ENCODE peak calls at places on chromosomes 3 and 15, in seven cellular contexts. Q is effector memory CD8-positive, alpha-beta T cell; O is central memory CD4-positive, alpha-beta T cell; R is HTR-8/SVneo; N is lower leg skin; W is kidney glomerular epithelial cell; T is stimulated activated CD4-positive, alpha-beta T cell treated with anti-CD3 and anti-CD28 coated beads, Interleukin-2, amount 100 ng/mL, for 24 hours. H is an unnamed sample.

GRCh38 chr3:144324061-144324460 is 352.4 kb downstream of the DIPK2A start:
- DNase-seq in Q (no peak), O (no peak), R (no peak), N (no peak), W (no peak), T (no peak), H (no peak)

GRCh38 chr3:107598926-107599754 is 76.4 kb downstream of the BBX start:
- DNase-seq in Q (peak; percentile 31), O (peak; percentile 37), R (peak; percentile 20), N (no peak), W (peak; percentile 86), T (peak; percentile 40), H (peak; percentile 52)

GRCh38 chr3:172376402-172376801 is 71.9 kb downstream of the GHSR start:
- DNase-seq in Q (no peak), O (no peak), R (no peak), N (no peak), W (no peak), T (no peak), H (no peak)

GRCh38 chr15:57003418-57003817 is 85.0 kb downstream of the TCF12 start:
- DNase-seq in Q (no peak), O (no peak), R (peak; percentile 7), N (no peak), W (peak; percentile 21), T (no peak), H (no peak)

GRCh38 chr3:134312072-134312872 is 61.6 kb upstream of the RYK start:
- DNase-seq in Q (peak; percentile 7), O (no peak), R (no peak), N (peak; percentile 91), W (peak; percentile 71), T (peak; percentile 18), H (no peak)

GRCh38 chr15:81427176-81427575 is 53.2 kb upstream of the TMC3 start:
- DNase-seq in Q (no peak), O (no peak), R (no peak), N (no peak), W (no peak), T (no peak), H (no peak)

GRCh38 chr3:120438971-120439370 is 11.8 kb downstream of the FSTL1 start:
- DNase-seq in Q (no peak), O (no peak), R (no peak), N (peak; percentile 82), W (peak; percentile 89), T (no peak), H (no peak)

GRCh38 chr3:57555316-57555715 is 758 bp upstream of the PDE12 start:
- DNase-seq in Q (no peak), O (no peak), R (no peak), N (peak; percentile 74), W (no peak), T (peak; percentile 11), H (no peak)

GRCh38 chr3:99700637-99701268 is 62.4 kb downstream of the COL8A1 start:
- DNase-seq in Q (no peak), O (no peak), R (no peak), N (no peak), W (no peak), T (no peak), H (no peak)

GRCh38 chr3:49805884-49806701 is 3.0 kb downstream of the INKA1 start:
- DNase-seq in Q (no peak), O (no peak), R (no peak), N (no peak), W (no peak), T (no peak), H (no peak)

GRCh38 chr3:16338999-16339398 is 74.0 kb downstream of the OXNAD1 start:
- DNase-seq in Q (peak; percentile 15), O (no peak), R (peak; percentile 20), N (no peak), W (peak; percentile 73), T (no peak), H (peak; percentile 75)

GRCh38 chr15:65212097-65212496 is 824 bp upstream of the CILP start:
- DNase-seq in Q (no peak), O (peak; percentile 9), R (no peak), N (no peak), W (no peak), T (peak; percentile 47), H (no peak)

GRCh38 chr15:91142097-91142744 is 42.2 kb downstream of the SV2B start:
- DNase-seq in Q (no peak), O (no peak), R (no peak), N (peak; percentile 3), W (peak; percentile 17), T (no peak), H (no peak)

GRCh38 chr3:140736863-140737460 is 59.1 kb downstream of the TRIM42 start:
- DNase-seq in Q (no peak), O (no peak), R (peak; percentile 30), N (no peak), W (peak; percentile 27), T (peak; percentile 18), H (no peak)

GRCh38 chr15:69631005-69631404 is 178.4 kb downstream of the RPLP1 start:
- DNase-seq in Q (no peak), O (no peak), R (no peak), N (peak; percentile 36), W (no peak), T (no peak), H (no peak)

GRCh38 chr3:129665024-129665768 is 58.7 kb upstream of the PLXND1 start:
- DNase-seq in Q (no peak), O (no peak), R (no peak), N (no peak), W (peak; percentile 77), T (no peak), H (no peak)

GRCh38 chr15:33535135-33535534 is 224.4 kb downstream of the RYR3 start:
- DNase-seq in Q (no peak), O (no peak), R (no peak), N (no peak), W (no peak), T (no peak), H (no peak)

GRCh38 chr15:51227967-51228783 is 110.2 kb downstream of the CYP19A1 start:
- DNase-seq in Q (no peak), O (no peak), R (peak; percentile 43), N (no peak), W (peak; percentile 41), T (peak; percentile 9), H (no peak)

GRCh38 chr15:24857777-24858176 is 97.0 kb upstream of the SNRPN start:
- DNase-seq in Q (no peak), O (no peak), R (no peak), N (no peak), W (no peak), T (no peak), H (no peak)

GRCh38 chr3:158434412-158435038 is 136.5 kb upstream of the MLF1 start:
- DNase-seq in Q (no peak), O (peak; percentile 4), R (peak; percentile 12), N (no peak), W (peak; percentile 59), T (peak; percentile 28), H (peak; percentile 14)

H was measured in immature natural killer cell.